ENCODE peak calls at places on chromosomes 5 and 9, in six cellular contexts. T is kidney glomerular epithelial cell; E is sciatic nerve; X is activated effector memory CD4-positive, alpha-beta T cell treated with Interleukin-2 at 50 U/mL for 16 hours; Y is naive thymus-derived CD4-positive, alpha-beta T cell; P is NCI-H146. O is an unnamed sample.

GRCh38 chr9:91378695-91379127 is 17.0 kb upstream of the AUH start:
- DNase-seq in T (no peak), E (no peak), Y (no peak), P (no peak), X (no peak), O (no peak)

GRCh38 chr5:2756211-2756746 is 4.8 kb upstream of the IRX2 start:
- DNase-seq in T (no peak), X (no peak), E (no peak), Y (no peak), P (no peak), O (no peak)

GRCh38 chr5:151357792-151358191 is 10.4 kb upstream of the SLC36A2 start:
- DNase-seq in Y (no peak), T (no peak), X (no peak), P (no peak), E (no peak), O (no peak)

GRCh38 chr5:37576496-37576895 is 197.4 kb downstream of the WDR70 start:
- DNase-seq in E (no peak), T (no peak), X (no peak), Y (no peak), P (no peak), O (no peak)

GRCh38 chr5:141186897-141187512 is at the start of gene PCDHB9:
- DNase-seq in E (no peak), Y (no peak), P (peak), T (peak), X (no peak), O (peak)

GRCh38 chr9:22170162-22170932 is 161.2 kb upstream of the CDKN2B start:
- DNase-seq in E (no peak), X (no peak), Y (no peak), P (no peak), T (no peak), O (no peak)

GRCh38 chr5:123089971-123090640 is 1.1 kb downstream of the PRDM6 start:
- DNase-seq in P (no peak), E (no peak), T (no peak), Y (no peak), X (no peak), O (peak)

GRCh38 chr9:122819326-122819725 is 9.1 kb downstream of the PDCL start:
- DNase-seq in E (peak), P (no peak), Y (no peak), X (no peak), T (no peak), O (no peak)